ENCODE peak calls at places on chromosome 15, in six cellular contexts. One of them, this sample, is unnamed.

GRCh38 chr15:98953000-98953776 is 54.4 kb downstream of the PGPEP1L start:
- DNase-seq in cardiac fibroblast: no peak
- DNase-seq in AG09319: no peak
- DNase-seq in A549: no peak
- DNase-seq in GM10248: peak
- DNase-seq in psoas muscle: no peak
- DNase-seq in this sample: no peak

GRCh38 chr15:60118146-60118545 is 114.0 kb downstream of the FOXB1 start:
- DNase-seq in cardiac fibroblast: no peak
- DNase-seq in AG09319: no peak
- DNase-seq in A549: no peak
- DNase-seq in GM10248: no peak
- DNase-seq in psoas muscle: no peak
- DNase-seq in this sample: no peak

GRCh38 chr15:40565333-40566238 is 744 bp upstream of the CCDC32 start:
- DNase-seq in cardiac fibroblast: no peak
- DNase-seq in AG09319: no peak
- DNase-seq in A549: no peak
- DNase-seq in GM10248: no peak
- DNase-seq in psoas muscle: no peak
- DNase-seq in this sample: no peak

GRCh38 chr15:66948294-66948693 is 117.1 kb upstream of the SMAD3 start:
- DNase-seq in cardiac fibroblast: no peak
- DNase-seq in AG09319: no peak
- DNase-seq in A549: peak
- DNase-seq in GM10248: no peak
- DNase-seq in psoas muscle: no peak
- DNase-seq in this sample: no peak

GRCh38 chr15:62071711-62072308 is 5.0 kb downstream of the C2CD4A start:
- DNase-seq in cardiac fibroblast: peak
- DNase-seq in AG09319: no peak
- DNase-seq in A549: peak
- DNase-seq in GM10248: peak
- DNase-seq in psoas muscle: no peak
- DNase-seq in this sample: no peak

GRCh38 chr15:27256446-27256845 is 285.5 kb downstream of the GABRG3 start:
- DNase-seq in cardiac fibroblast: no peak
- DNase-seq in AG09319: no peak
- DNase-seq in A549: no peak
- DNase-seq in GM10248: no peak
- DNase-seq in psoas muscle: no peak
- DNase-seq in this sample: no peak

GRCh38 chr15:74301583-74302374 is 65.7 kb downstream of the CCDC33 start:
- DNase-seq in cardiac fibroblast: no peak
- DNase-seq in AG09319: no peak
- DNase-seq in A549: no peak
- DNase-seq in GM10248: no peak
- DNase-seq in psoas muscle: no peak
- DNase-seq in this sample: no peak

GRCh38 chr15:26075770-26076169 is 212.6 kb upstream of the ATP10A start:
- DNase-seq in cardiac fibroblast: no peak
- DNase-seq in AG09319: no peak
- DNase-seq in A549: no peak
- DNase-seq in GM10248: no peak
- DNase-seq in psoas muscle: no peak
- DNase-seq in this sample: no peak

DNA sequence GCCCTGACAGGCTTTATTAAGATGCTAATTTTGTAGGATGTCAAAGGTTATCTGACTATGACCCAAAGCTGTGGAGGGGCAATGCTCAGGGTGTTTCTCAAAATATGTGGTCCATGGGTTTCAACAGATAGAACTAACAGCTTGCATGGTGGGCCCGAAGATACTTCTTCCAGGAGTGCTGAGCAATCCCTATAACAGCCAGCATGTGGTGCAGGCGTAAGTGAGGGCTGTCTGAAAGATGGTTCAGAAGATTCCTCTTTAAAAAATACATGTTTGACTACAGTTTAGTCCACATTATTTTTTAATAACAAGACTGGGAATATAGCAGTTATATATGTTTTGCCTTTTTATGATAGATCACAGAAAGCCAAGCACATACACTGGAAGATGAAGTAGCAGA is 7.6 kb downstream of the SCG3 start:
- DNase-seq in cardiac fibroblast: no peak
- DNase-seq in AG09319: no peak
- DNase-seq in A549: peak
- DNase-seq in GM10248: no peak
- DNase-seq in psoas muscle: no peak
- DNase-seq in this sample: no peak
- TF ChIP-seq CTCF in cardiac fibroblast: peak
- TF ChIP-seq CTCF in AG09319: peak
- TF ChIP-seq CTCF in A549: no peak
- TF ChIP-seq CTCF in GM10248: no peak
- TF ChIP-seq CTCF in psoas muscle: peak
- TF ChIP-seq CTCF in this sample: no peak

DNA sequence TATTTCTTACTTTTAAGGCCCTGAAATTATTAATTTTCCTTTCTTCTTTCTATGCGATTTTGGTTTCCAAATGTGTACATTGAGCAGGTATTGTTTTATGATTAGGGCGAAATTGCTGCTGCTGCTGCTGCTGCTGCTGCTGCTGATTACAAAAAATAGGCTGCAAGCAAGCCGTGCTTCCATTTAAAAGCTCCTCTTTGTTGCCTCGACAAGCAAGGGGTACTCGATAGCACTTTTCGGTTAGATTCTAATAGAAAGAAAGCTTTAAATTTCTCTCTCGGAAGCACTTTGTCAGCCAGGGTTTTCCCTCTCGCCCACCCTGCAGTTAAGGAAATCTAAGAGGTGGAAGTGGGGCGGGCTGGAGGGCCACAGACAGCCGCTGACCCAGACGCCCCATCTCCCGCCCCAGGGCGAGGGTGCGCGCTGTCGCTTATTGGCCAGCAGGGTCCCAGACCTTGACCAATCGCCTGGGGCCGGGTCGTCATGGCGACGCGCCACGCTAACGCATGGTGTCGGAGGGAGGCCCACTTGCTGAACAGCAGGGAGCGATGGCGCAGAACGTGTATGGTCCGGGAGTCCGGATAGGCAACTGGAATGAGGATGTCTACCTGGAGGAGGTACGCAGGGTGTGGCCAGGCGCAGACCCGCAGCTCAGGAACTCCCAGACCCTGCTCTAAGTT is at the start of gene CFAP161:
- DNase-seq in cardiac fibroblast: peak
- DNase-seq in AG09319: no peak
- DNase-seq in A549: peak
- DNase-seq in GM10248: peak
- DNase-seq in psoas muscle: peak
- DNase-seq in this sample: no peak
- TF ChIP-seq CTCF in cardiac fibroblast: no peak
- TF ChIP-seq CTCF in AG09319: no peak
- TF ChIP-seq CTCF in A549: no peak
- TF ChIP-seq CTCF in GM10248: no peak
- TF ChIP-seq CTCF in psoas muscle: no peak
- TF ChIP-seq CTCF in this sample: no peak

DNA sequence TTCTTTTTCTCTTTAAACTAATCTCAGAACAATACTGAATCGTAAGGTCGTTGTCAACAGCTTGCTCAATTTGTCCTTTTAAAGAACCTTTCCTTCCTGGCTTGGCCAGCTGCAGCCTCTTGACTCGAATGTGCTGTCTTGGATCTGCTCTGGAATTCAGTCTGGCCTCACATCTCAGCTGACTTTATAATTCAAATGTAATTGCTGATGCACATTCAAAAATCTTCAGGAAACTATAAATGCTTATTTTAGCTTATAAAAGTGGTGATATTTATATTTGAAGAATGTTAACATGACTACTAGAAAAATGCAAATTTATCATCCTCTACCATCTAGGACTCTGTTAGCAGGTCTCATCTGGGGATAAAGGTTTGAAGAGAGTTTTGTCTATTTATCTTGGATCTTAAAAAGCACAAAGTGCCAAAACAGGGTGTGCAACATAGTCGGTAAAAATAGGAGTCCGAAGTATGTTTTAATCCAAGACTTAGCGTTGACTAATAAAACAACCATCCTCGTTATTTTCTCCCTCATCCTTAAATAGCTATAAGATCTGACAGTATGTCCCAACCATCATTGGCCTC is 1035.2 kb downstream of the MCTP2 start:
- DNase-seq in cardiac fibroblast: peak
- DNase-seq in AG09319: no peak
- DNase-seq in A549: no peak
- DNase-seq in GM10248: no peak
- DNase-seq in psoas muscle: no peak
- DNase-seq in this sample: no peak
- TF ChIP-seq CTCF in cardiac fibroblast: no peak
- TF ChIP-seq CTCF in AG09319: no peak
- TF ChIP-seq CTCF in A549: no peak
- TF ChIP-seq CTCF in GM10248: no peak
- TF ChIP-seq CTCF in psoas muscle: no peak
- TF ChIP-seq CTCF in this sample: no peak

DNA sequence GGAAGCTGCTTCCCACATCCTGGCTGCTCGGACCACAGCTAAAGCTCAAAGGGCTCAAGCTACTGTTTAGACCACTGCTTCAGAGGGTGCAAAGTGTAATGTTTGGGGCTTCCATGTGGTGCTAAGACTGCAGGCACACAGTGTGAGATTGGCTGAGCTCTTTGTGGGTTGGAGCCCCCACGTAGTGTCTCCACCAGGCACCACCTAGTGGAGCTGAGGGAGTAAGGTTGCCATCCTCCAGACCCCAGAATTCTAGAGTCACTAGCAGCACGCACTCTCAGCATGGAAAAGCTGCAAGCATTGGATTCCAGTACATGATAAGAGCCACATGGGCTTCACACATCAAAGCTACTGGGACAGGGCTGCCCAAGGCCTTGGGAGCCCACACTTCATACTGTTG is 9.3 kb downstream of the MKRN3 start:
- DNase-seq in cardiac fibroblast: no peak
- DNase-seq in AG09319: no peak
- DNase-seq in A549: peak
- DNase-seq in GM10248: no peak
- DNase-seq in psoas muscle: no peak
- DNase-seq in this sample: no peak
- TF ChIP-seq CTCF in cardiac fibroblast: no peak
- TF ChIP-seq CTCF in AG09319: no peak
- TF ChIP-seq CTCF in A549: no peak
- TF ChIP-seq CTCF in GM10248: no peak
- TF ChIP-seq CTCF in psoas muscle: no peak
- TF ChIP-seq CTCF in this sample: no peak

GRCh38 chr15:92751528-92751927 is 96.0 kb upstream of the FAM174B start:
- DNase-seq in cardiac fibroblast: no peak
- DNase-seq in AG09319: no peak
- DNase-seq in A549: no peak
- DNase-seq in GM10248: no peak
- DNase-seq in psoas muscle: no peak
- DNase-seq in this sample: no peak

GRCh38 chr15:92749172-92749571 is 93.6 kb upstream of the FAM174B start:
- DNase-seq in cardiac fibroblast: no peak
- DNase-seq in AG09319: no peak
- DNase-seq in A549: no peak
- DNase-seq in GM10248: no peak
- DNase-seq in psoas muscle: no peak
- DNase-seq in this sample: no peak

GRCh38 chr15:92745845-92746271 is 90.3 kb upstream of the FAM174B start:
- DNase-seq in cardiac fibroblast: no peak
- DNase-seq in AG09319: no peak
- DNase-seq in A549: no peak
- DNase-seq in GM10248: no peak
- DNase-seq in psoas muscle: no peak
- DNase-seq in this sample: no peak

DNA sequence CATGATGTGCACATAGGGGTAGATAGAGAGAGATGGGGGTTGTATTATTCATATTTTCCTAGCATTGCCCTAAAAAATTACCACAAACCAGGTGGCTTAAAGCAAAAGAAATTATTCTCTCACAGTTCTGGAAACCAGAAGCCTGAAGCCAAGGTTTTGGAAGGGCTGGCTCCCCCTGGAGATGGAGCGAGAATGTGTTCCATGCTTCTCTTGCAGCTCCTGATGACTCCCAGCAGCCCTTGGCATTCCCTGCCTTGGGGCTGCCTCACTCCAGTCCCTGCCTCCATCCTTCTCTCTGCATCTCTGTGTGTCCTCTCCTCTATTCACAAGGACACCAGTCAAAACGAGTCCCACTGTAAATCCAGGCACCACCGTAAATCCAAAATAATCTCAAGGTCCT is 91.5 kb upstream of the FAM174B start:
- DNase-seq in cardiac fibroblast: no peak
- DNase-seq in AG09319: no peak
- DNase-seq in A549: no peak
- DNase-seq in GM10248: no peak
- DNase-seq in psoas muscle: no peak
- DNase-seq in this sample: no peak
- TF ChIP-seq CTCF in cardiac fibroblast: no peak
- TF ChIP-seq CTCF in AG09319: no peak
- TF ChIP-seq CTCF in A549: no peak
- TF ChIP-seq CTCF in GM10248: no peak
- TF ChIP-seq CTCF in psoas muscle: no peak
- TF ChIP-seq CTCF in this sample: no peak

GRCh38 chr15:47708116-47708515 is 9.2 kb upstream of the SEMA6D start:
- DNase-seq in cardiac fibroblast: no peak
- DNase-seq in AG09319: no peak
- DNase-seq in A549: no peak
- DNase-seq in GM10248: no peak
- DNase-seq in psoas muscle: no peak
- DNase-seq in this sample: no peak

GRCh38 chr15:47715856-47716445 is 1.4 kb upstream of the SEMA6D start:
- DNase-seq in cardiac fibroblast: peak
- DNase-seq in AG09319: no peak
- DNase-seq in A549: no peak
- DNase-seq in GM10248: no peak
- DNase-seq in psoas muscle: no peak
- DNase-seq in this sample: no peak

GRCh38 chr15:47715402-47715801 is 1.9 kb upstream of the SEMA6D start:
- DNase-seq in cardiac fibroblast: no peak
- DNase-seq in AG09319: no peak
- DNase-seq in A549: no peak
- DNase-seq in GM10248: no peak
- DNase-seq in psoas muscle: no peak
- DNase-seq in this sample: no peak

GRCh38 chr15:47708595-47708994 is 8.7 kb upstream of the SEMA6D start:
- DNase-seq in cardiac fibroblast: no peak
- DNase-seq in AG09319: no peak
- DNase-seq in A549: no peak
- DNase-seq in GM10248: no peak
- DNase-seq in psoas muscle: no peak
- DNase-seq in this sample: no peak

GRCh38 chr15:47711654-47712053 is 5.7 kb upstream of the SEMA6D start:
- DNase-seq in cardiac fibroblast: peak
- DNase-seq in AG09319: no peak
- DNase-seq in A549: no peak
- DNase-seq in GM10248: peak
- DNase-seq in psoas muscle: no peak
- DNase-seq in this sample: no peak
- TF ChIP-seq CTCF in cardiac fibroblast: peak
- TF ChIP-seq CTCF in AG09319: peak
- TF ChIP-seq CTCF in A549: no peak
- TF ChIP-seq CTCF in GM10248: peak
- TF ChIP-seq CTCF in psoas muscle: peak
- TF ChIP-seq CTCF in this sample: peak

GRCh38 chr15:52277575-52277974 is 18.0 kb downstream of the MYO5C start:
- DNase-seq in cardiac fibroblast: no peak
- DNase-seq in AG09319: no peak
- DNase-seq in A549: no peak
- DNase-seq in GM10248: no peak
- DNase-seq in psoas muscle: no peak
- DNase-seq in this sample: peak
- TF ChIP-seq CTCF in cardiac fibroblast: no peak
- TF ChIP-seq CTCF in AG09319: no peak
- TF ChIP-seq CTCF in A549: no peak
- TF ChIP-seq CTCF in GM10248: no peak
- TF ChIP-seq CTCF in psoas muscle: no peak
- TF ChIP-seq CTCF in this sample: no peak